ENCODE peak calls at places on chromosome 4, in four cellular contexts. One of them, this sample, is unnamed.

GRCh38 chr4:18202510-18202909 is 181.0 kb upstream of the LCORL start:
- DNase-seq in bronchial epithelial cell: no peak
- DNase-seq in ACHN: no peak
- DNase-seq in lower lobe of right lung: no peak
- DNase-seq in this sample: no peak

GRCh38 chr4:157221895-157222763 is 1.6 kb downstream of the GRIA2 start:
- DNase-seq in bronchial epithelial cell: no peak
- DNase-seq in ACHN: no peak
- DNase-seq in lower lobe of right lung: no peak
- DNase-seq in this sample: no peak

GRCh38 chr4:105944535-105944934 is 49.3 kb downstream of the NPNT start:
- DNase-seq in bronchial epithelial cell: no peak
- DNase-seq in ACHN: no peak
- DNase-seq in lower lobe of right lung: no peak
- DNase-seq in this sample: no peak

GRCh38 chr4:83830138-83830537 is 294.2 kb downstream of the GPAT3 start:
- DNase-seq in bronchial epithelial cell: no peak
- DNase-seq in ACHN: no peak
- DNase-seq in lower lobe of right lung: no peak
- DNase-seq in this sample: peak

GRCh38 chr4:32569844-32570243 is 1849.7 kb downstream of the PCDH7 start:
- DNase-seq in bronchial epithelial cell: no peak
- DNase-seq in ACHN: no peak
- DNase-seq in lower lobe of right lung: no peak
- DNase-seq in this sample: no peak

GRCh38 chr4:125303821-125304220 is 10.9 kb upstream of the FAT4 start:
- DNase-seq in bronchial epithelial cell: no peak
- DNase-seq in ACHN: no peak
- DNase-seq in lower lobe of right lung: no peak
- DNase-seq in this sample: no peak

GRCh38 chr4:24856586-24856985 is 56.3 kb downstream of the CCDC149 start:
- DNase-seq in bronchial epithelial cell: no peak
- DNase-seq in ACHN: peak
- DNase-seq in lower lobe of right lung: no peak
- DNase-seq in this sample: no peak

GRCh38 chr4:87086143-87086805 is 134.1 kb downstream of the KLHL8 start:
- DNase-seq in bronchial epithelial cell: no peak
- DNase-seq in ACHN: no peak
- DNase-seq in lower lobe of right lung: no peak
- DNase-seq in this sample: no peak

GRCh38 chr4:173169178-173169427 is 492 bp downstream of the GALNT7 start:
- DNase-seq in bronchial epithelial cell: no peak
- DNase-seq in ACHN: no peak
- DNase-seq in lower lobe of right lung: no peak
- DNase-seq in this sample: no peak

GRCh38 chr4:159175165-159175988 is 72.5 kb downstream of the RAPGEF2 start:
- DNase-seq in bronchial epithelial cell: peak
- DNase-seq in ACHN: peak
- DNase-seq in lower lobe of right lung: peak
- DNase-seq in this sample: no peak

GRCh38 chr4:121728066-121728465 is 31.3 kb upstream of the ANXA5 start:
- DNase-seq in bronchial epithelial cell: peak
- DNase-seq in ACHN: peak
- DNase-seq in lower lobe of right lung: no peak
- DNase-seq in this sample: no peak

GRCh38 chr4:113013746-113014145 is 35.7 kb upstream of the ANK2 start:
- DNase-seq in bronchial epithelial cell: no peak
- DNase-seq in ACHN: no peak
- DNase-seq in lower lobe of right lung: no peak
- DNase-seq in this sample: no peak

GRCh38 chr4:121696140-121696640 is 590 bp downstream of the ANXA5 start:
- DNase-seq in bronchial epithelial cell: peak
- DNase-seq in ACHN: peak
- DNase-seq in lower lobe of right lung: peak
- DNase-seq in this sample: peak

This sample was measured in left ventricle myocardium superior.